ENCODE peak calls at places on chromosomes 12 and 14, in six cellular contexts. P is cardiac fibroblast, A is GM06990, T is fibroblast of mammary gland, B is nephron progenitor cell, O is esophagus muscularis mucosa. R is an unnamed sample.

GRCh38 chr12:114408881-114409795 is 3.2 kb upstream of the TBX5 start:
- DNase-seq in B (peak), A (no peak), T (peak), P (peak), O (no peak), R (peak)

GRCh38 chr12:4825139-4825858 is 84.4 kb upstream of the KCNA1 start:
- DNase-seq in T (no peak), B (no peak), O (no peak), P (no peak), A (no peak), R (no peak)

GRCh38 chr14:76309572-76310551 is 66.1 kb upstream of the ESRRB start:
- DNase-seq in O (no peak), A (no peak), P (no peak), T (no peak), B (peak), R (no peak)

GRCh38 chr14:92986254-92987147 is 63.6 kb downstream of the CHGA start:
- DNase-seq in B (no peak), A (no peak), O (no peak), P (peak), T (peak), R (no peak)

GRCh38 chr14:76576047-76576741 is 185.1 kb upstream of the VASH1 start:
- DNase-seq in O (no peak), A (no peak), P (peak), B (no peak), T (peak), R (no peak)

GRCh38 chr14:60266021-60266937 is 17.3 kb downstream of the PPM1A start:
- DNase-seq in P (peak), T (peak), A (no peak), B (no peak), O (no peak), R (no peak)

GRCh38 chr12:2555487-2556082 is 239.2 kb upstream of the FKBP4 start:
- DNase-seq in T (no peak), B (no peak), P (no peak), A (no peak), O (no peak), R (no peak)

GRCh38 chr12:109640961-109641360 is 67.4 kb downstream of the MVK start:
- DNase-seq in T (no peak), B (no peak), P (no peak), A (no peak), O (no peak), R (no peak)

GRCh38 chr12:117521327-117521726 is 159.9 kb upstream of the NOS1 start:
- DNase-seq in T (peak), P (no peak), O (no peak), B (no peak), A (no peak), R (no peak)

GRCh38 chr14:37056473-37056872 is 115.9 kb downstream of the SLC25A21 start:
- DNase-seq in A (no peak), O (no peak), P (peak), T (peak), B (no peak), R (no peak)

GRCh38 chr14:104264495-104265265 is 126.3 kb downstream of the KIF26A start:
- DNase-seq in T (no peak), O (no peak), A (no peak), P (no peak), B (no peak), R (no peak)

GRCh38 chr12:52531563-52532300 is 11.5 kb upstream of the KRT5 start:
- DNase-seq in T (no peak), B (no peak), A (no peak), P (no peak), O (no peak), R (no peak)

GRCh38 chr12:58877243-58877743 is 43.0 kb downstream of the LRIG3 start:
- DNase-seq in P (peak), A (no peak), T (peak), B (no peak), O (no peak), R (no peak)

GRCh38 chr14:73455294-73455693 is 3.1 kb downstream of the NUMB start:
- DNase-seq in T (no peak), O (no peak), P (no peak), B (no peak), A (no peak), R (no peak)

GRCh38 chr14:90544566-90544965 is 147.7 kb downstream of the CALM1 start:
- DNase-seq in O (no peak), T (no peak), B (no peak), P (no peak), A (no peak), R (no peak)

GRCh38 chr12:121711925-121712461 is 559 bp upstream of the TMEM120B start:
- DNase-seq in A (no peak), P (peak), T (peak), B (peak), O (no peak), R (no peak)

GRCh38 chr12:118035194-118036041 is 18.9 kb downstream of the RFC5 start:
- DNase-seq in O (no peak), P (peak), B (no peak), T (peak), A (peak), R (peak)

GRCh38 chr14:91055016-91055415 is 5.4 kb downstream of the RPS6KA5 start:
- DNase-seq in A (no peak), B (no peak), P (no peak), O (no peak), T (no peak), R (no peak)

DNA sequence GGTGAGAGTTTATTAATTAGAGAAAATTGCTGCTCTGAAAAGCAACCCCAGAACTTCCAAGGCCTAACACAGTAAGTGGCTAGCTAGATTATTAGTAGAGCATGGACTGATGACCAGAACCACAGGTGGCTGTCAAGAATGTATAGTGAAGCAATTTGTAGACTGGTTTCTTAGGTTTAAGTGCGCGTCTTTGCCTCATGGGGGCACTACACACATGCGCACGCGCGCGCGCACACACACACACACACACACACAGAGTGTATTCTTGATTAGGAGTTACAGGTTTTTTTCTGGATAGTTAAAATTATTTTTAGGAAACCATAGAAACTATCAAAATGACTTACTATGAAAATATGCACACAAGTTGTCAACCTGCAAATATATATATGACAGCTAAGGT is 66.5 kb downstream of the BHLHE41 start:
- DNase-seq in O (no peak), P (no peak), B (no peak), A (no peak), T (no peak), R (no peak)
- TF ChIP-seq CTCF in O (no peak), P (no peak), B (no peak), A (peak), T (no peak), R (no peak)

GRCh38 chr12:57737467-57738141 is 938 bp downstream of the AGAP2 start:
- DNase-seq in B (peak), O (no peak), A (no peak), P (no peak), T (no peak), R (no peak)

GRCh38 chr12:57736743-57737466 is 1.6 kb downstream of the AGAP2 start:
- DNase-seq in P (no peak), B (no peak), O (no peak), A (no peak), T (no peak), R (no peak)

GRCh38 chr12:57735198-57735855 is 3.2 kb downstream of the AGAP2 start:
- DNase-seq in T (no peak), B (no peak), O (no peak), P (no peak), A (no peak), R (no peak)

GRCh38 chr12:57734586-57734985 is 4.0 kb downstream of the AGAP2 start:
- DNase-seq in A (no peak), T (no peak), P (no peak), O (no peak), B (no peak), R (no peak)

GRCh38 chr12:57735952-57736742 is 2.4 kb downstream of the AGAP2 start:
- DNase-seq in T (peak), A (no peak), O (no peak), B (peak), P (peak), R (no peak)
- TF ChIP-seq CTCF in T (peak), A (no peak), O (peak), B (no peak), P (peak), R (no peak)

GRCh38 chr14:78902010-78902623 is 731.9 kb downstream of the NRXN3 start:
- DNase-seq in A (no peak), B (peak), T (peak), P (peak), O (no peak), R (no peak)
- TF ChIP-seq CTCF in A (peak), B (peak), T (peak), P (peak), O (peak), R (peak)

DNA sequence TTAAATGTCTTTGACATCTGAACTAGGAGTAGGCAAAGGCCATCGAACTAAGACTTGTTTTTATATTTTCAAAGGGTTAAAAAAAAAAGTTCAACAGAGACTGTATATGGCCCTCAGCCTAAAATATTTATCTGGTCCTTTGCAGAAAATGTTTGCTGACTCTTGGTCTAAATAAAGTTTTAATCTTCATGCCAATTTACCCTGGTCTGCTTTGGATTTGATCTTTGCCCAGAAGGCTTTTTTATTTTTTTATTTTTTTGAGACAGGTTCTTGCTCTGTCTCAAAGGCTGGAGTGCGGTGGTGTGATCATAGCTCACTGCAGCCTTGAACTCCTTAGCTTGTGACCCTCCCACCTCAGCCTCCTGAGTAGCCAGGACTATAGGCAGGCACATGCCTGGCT is 47.1 kb downstream of the SPATS2 start:
- DNase-seq in P (no peak), A (no peak), B (no peak), O (no peak), T (no peak), R (no peak)
- TF ChIP-seq CTCF in P (no peak), A (no peak), B (no peak), O (no peak), T (no peak), R (no peak)

DNA sequence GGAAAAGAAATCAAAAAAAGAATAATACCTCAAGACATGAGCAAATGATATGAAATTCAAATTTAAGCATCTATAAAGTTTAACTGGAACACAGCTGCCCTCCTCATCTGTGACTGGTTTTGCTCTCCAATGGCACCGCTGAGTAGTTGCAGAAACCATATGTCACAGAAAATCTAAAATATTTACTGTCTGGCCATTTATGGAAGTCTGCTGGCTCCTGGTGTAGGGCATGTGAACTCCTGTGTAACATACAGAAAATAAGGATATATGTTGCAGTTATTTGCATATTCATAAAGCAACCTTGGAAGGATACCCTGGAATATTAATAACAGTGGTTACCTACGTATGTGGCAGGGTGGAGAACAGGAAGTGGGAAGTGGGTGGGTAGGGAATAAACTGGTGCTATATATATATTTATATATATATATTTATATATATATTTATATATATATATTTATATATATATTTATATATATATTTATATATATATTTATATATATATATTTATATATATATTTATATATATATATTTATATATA is 48.3 kb downstream of the LTBP2 start:
- DNase-seq in O (no peak), A (no peak), B (no peak), T (no peak), P (peak), R (no peak)
- TF ChIP-seq CTCF in O (no peak), A (no peak), B (no peak), T (no peak), P (no peak), R (no peak)

GRCh38 chr14:75005357-75005756 is 2.6 kb downstream of the EIF2B2 start:
- DNase-seq in O (no peak), B (no peak), A (no peak), T (no peak), P (no peak), R (no peak)

GRCh38 chr14:75003250-75004027 is 718 bp downstream of the EIF2B2 start:
- DNase-seq in B (peak), P (no peak), T (no peak), O (no peak), A (no peak), R (no peak)

GRCh38 chr14:75001261-75001660 is 1.5 kb upstream of the EIF2B2 start:
- DNase-seq in P (no peak), O (no peak), A (no peak), B (no peak), T (no peak), R (no peak)

GRCh38 chr14:75001899-75002298 is 822 bp upstream of the EIF2B2 start:
- DNase-seq in P (no peak), O (no peak), T (no peak), A (no peak), B (no peak), R (no peak)

DNA sequence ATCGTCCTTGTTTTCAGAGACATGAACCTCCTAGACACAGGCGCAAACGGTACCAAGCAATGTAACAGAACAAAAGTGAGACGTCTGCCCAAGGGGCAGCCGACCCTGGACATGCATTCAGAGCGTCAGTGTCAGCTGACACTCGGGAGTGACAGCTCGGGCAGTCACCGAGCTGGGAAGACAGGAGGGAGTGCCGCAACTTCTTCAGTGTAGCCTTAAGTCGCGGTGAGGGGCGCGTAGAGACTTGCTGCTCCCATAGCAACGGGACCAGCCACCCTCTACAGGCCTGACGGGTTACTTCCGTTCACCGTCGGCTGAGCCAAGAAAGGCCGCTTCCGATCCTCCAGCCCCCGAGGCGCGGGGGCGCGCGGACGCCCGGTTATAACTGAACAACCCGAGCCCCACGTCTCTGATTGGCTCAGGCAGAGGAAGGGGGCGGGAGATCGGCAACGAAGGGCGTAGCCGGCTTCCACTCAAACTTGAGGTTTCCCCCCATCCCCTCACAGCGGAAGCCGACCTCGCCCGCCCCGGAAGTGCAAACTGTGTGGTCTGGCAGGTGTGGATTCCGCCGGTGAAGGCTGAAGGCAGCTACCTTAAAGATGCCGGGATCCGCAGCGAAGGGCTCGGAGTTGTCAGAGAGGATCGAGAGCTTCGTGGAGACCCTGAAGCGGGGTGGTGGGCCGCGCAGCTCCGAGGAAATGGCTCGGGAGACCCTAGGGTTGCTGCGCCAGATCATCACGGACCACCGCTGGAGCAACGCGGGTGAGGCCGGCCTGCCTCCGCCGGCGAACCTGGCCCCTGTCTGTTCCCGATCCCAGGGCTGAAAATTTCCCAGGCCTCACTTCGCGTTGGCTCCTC is at the start of gene EIF2B2:
- DNase-seq in P (peak), O (peak), T (peak), A (peak), B (peak), R (peak)
- TF ChIP-seq CTCF in P (no peak), O (peak), T (no peak), A (no peak), B (peak), R (no peak)

DNA sequence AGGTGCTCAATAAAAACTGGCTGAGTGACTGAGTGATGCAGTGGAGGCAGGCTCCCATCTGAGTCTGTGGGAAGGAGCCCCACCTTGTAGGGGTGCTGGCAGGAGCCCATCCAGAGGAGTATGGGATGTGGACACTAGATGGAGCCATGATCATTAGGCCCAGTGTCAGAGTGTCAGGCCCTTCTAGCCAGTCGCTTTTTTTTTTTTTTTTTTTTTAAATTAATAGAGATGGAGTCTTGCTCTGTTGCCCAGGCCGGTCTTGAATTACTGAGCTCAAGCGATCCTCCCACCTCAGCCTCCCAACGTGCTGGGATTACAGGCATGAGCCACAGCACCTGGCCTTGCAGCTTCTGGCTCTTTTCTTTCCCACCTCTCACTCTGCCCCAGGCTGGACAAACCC is 11.5 kb downstream of the RITA1 start:
- DNase-seq in A (peak), P (peak), B (peak), O (no peak), T (peak), R (peak)
- TF ChIP-seq CTCF in A (peak), P (peak), B (peak), O (peak), T (peak), R (peak)

GRCh38 chr12:57627504-57628279 is 5.3 kb downstream of the B4GALNT1 start:
- DNase-seq in P (no peak), T (no peak), A (peak), B (peak), O (no peak), R (no peak)
- TF ChIP-seq CTCF in P (no peak), T (no peak), A (peak), B (no peak), O (no peak), R (peak)

R was measured in GM13976.